ENCODE peak calls at places on chromosomes 2 and 18, in six cellular contexts. F, V, O, E, D and U are unnamed samples.

GRCh38 chr2:238167761-238168160 is 9.0 kb downstream of the ERFE start:
- DNase-seq in E (no peak), V (no peak), O (no peak), D (no peak), F (no peak), U (no peak)

GRCh38 chr2:136874258-136874657 is 108.9 kb downstream of the THSD7B start:
- DNase-seq in V (no peak), O (no peak), E (no peak), F (no peak), D (no peak), U (no peak)

GRCh38 chr18:23936371-23936958 is 78.1 kb upstream of the TTC39C start:
- DNase-seq in F (no peak), V (no peak), O (no peak), D (no peak), E (no peak), U (no peak)

GRCh38 chr2:153057743-153058142 is 339.3 kb downstream of the ARL6IP6 start:
- DNase-seq in V (no peak), O (no peak), D (no peak), E (no peak), F (no peak), U (no peak)

GRCh38 chr18:40235881-40236280 is 1719.2 kb upstream of the PIK3C3 start:
- DNase-seq in O (no peak), F (no peak), D (no peak), E (no peak), V (no peak), U (no peak)

GRCh38 chr2:142874293-142874814 is 3.1 kb upstream of the KYNU start:
- DNase-seq in D (peak), F (peak), E (peak), O (peak), V (peak), U (peak)

GRCh38 chr2:215664847-215665525 is 229.1 kb upstream of the FN1 start:
- DNase-seq in O (no peak), V (no peak), F (no peak), E (peak), D (no peak), U (peak)

GRCh38 chr18:3062798-3063563 is 50.0 kb upstream of the LPIN2 start:
- DNase-seq in F (peak), V (peak), D (no peak), O (peak), E (peak), U (peak)

GRCh38 chr2:239222346-239223028 is 178.3 kb downstream of the HDAC4 start:
- DNase-seq in D (no peak), F (no peak), O (no peak), E (no peak), V (no peak), U (peak)

GRCh38 chr18:44896817-44897216 is 216.1 kb downstream of the SETBP1 start:
- DNase-seq in E (no peak), O (no peak), V (no peak), D (no peak), F (no peak), U (no peak)

GRCh38 chr18:67519582-67519981 is 3.1 kb upstream of the DSEL start:
- DNase-seq in V (no peak), E (no peak), D (no peak), F (no peak), O (no peak), U (peak)

GRCh38 chr2:19839438-19839837 is 62.3 kb downstream of the TTC32 start:
- DNase-seq in V (no peak), D (no peak), E (no peak), O (no peak), F (no peak), U (no peak)

GRCh38 chr2:236103981-236104380 is 64.2 kb downstream of the GBX2 start:
- DNase-seq in V (no peak), O (no peak), D (no peak), F (no peak), E (no peak), U (no peak)

GRCh38 chr18:56443508-56443907 is 194.9 kb downstream of the TXNL1 start:
- DNase-seq in O (no peak), D (no peak), F (no peak), V (no peak), E (no peak), U (no peak)

DNA sequence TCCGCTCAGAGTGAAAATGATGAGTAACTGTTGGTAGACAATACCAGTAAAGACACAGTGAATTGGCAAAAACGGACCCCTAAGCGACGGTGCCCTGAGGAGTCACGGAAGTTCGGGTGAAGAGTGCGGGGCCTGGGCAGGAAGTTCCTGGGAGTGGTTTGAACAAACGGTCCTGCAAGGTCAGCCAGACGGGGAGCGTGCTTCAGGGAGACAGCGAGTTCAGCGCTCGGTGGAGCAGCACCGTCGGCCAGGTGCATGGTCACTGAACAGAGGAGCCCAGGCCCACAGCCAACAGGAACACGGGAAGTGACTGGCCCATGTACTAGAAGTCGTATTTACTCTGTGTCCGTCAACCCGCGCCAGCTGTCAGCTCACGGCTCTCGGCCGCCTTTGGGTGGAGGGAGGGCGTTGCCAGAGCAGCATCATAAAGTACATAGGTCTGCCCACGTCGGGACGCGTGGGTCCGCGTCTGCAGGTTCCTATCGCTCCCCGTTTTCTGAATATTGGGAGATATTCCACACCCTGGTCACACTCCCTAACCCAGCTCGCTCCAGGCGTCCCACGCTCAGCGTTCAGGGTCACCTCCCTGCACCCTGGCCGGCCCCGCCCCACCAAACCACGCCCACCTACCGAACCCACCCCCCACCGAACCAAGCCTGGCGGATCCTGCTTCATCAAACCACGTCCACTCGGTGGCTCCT is 75.6 kb upstream of the UXS1 start:
- DNase-seq in V (peak), D (peak), F (peak), O (peak), E (no peak), U (peak)
- H3K4me3 ChIP-seq in V (peak), D (peak), F (peak), O (peak), E (no peak), U (peak)

DNA sequence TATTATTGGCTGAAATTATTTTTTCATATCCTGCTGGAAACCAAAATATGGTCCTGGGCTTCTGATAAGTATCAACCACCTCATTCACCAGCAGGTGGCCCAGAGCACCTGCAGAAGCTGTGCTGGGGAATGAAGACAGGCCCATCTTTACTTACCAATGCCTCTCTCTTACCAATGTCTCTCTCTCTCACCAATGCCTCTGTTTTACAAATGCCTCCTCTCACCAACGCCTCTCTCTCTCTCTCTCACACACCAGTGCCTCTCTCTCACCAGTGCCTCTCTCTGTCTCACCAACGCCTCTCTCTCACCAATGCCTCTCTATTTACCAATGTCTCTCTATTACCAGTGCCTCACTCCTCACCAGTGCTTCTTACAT is 2.3 kb upstream of the MAL start:
- DNase-seq in D (no peak), V (no peak), O (no peak), F (no peak), E (no peak), U (no peak)
- H3K4me3 ChIP-seq in D (no peak), V (no peak), O (no peak), F (no peak), E (no peak), U (no peak)

DNA sequence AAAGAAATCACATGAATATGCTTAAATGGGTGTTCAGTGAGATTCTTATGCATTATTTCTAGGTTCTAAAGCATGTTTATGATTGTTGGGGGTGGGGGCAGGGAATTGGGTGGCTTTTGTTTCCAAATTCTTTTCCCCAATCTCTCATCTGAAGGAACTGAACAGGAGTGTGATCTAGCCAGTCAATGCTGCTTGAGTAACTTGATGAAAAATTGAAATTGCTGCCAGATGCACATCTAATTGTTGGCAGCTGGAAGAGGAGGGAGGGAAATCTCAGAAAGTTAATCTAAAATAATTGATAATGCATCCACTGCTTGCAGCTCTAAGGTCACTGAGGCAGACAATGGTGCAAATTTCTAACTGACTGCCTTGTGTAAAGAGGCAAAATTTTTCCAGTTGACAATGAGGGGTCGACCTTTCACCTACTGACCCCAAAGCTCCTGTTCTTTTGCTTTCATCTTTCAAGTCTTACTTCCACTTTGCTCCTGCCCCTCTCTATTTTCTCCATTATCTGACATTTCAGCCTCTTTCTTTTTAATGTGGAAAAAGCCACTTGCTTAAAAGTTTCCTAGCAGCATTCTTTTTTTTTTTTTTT is 53.3 kb downstream of the IRS1 start:
- DNase-seq in E (no peak), V (no peak), O (no peak), F (no peak), D (no peak), U (no peak)
- H3K4me3 ChIP-seq in E (no peak), V (no peak), O (no peak), F (no peak), D (no peak), U (no peak)

DNA sequence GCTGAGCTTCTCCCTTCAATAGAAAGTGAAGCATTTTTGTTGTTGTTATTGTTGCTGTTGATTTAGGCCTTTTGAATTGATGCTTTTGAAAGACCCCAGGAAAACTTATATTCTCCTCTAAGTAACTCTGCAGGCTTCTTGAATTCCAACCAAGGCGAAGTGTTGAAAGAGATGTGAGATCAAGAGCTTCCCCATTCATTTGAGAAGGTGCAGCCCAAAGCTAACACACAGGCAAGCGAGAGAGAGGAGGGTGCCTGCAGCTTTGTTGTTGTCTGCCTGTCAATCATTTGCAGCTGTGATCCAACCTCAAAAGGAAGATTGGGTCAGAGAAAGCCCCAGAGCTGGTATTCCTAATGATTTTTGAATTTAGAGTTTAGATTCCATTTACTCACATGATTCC is 963.6 kb upstream of the CNTNAP5 start:
- DNase-seq in F (no peak), E (no peak), O (no peak), D (no peak), V (no peak), U (peak)
- H3K4me3 ChIP-seq in F (no peak), E (no peak), O (no peak), D (no peak), V (no peak), U (no peak)

GRCh38 chr18:12699747-12700146 is 2.8 kb downstream of the CEP76 start:
- DNase-seq in O (no peak), D (no peak), E (no peak), F (no peak), V (no peak), U (peak)

GRCh38 chr18:12703096-12703567 is 290 bp downstream of the PSMG2 start:
- DNase-seq in F (no peak), E (no peak), O (no peak), D (no peak), V (no peak), U (peak)

GRCh38 chr18:12703714-12704113 is 872 bp downstream of the PSMG2 start:
- DNase-seq in E (no peak), O (no peak), F (no peak), D (no peak), V (no peak), U (no peak)

GRCh38 chr18:12702221-12703095 is at the start of the genes CEP76 and PSMG2:
- DNase-seq in E (peak), O (peak), D (peak), V (peak), F (peak), U (peak)

GRCh38 chr18:12701161-12701560 is 1.4 kb downstream of the CEP76 start:
- DNase-seq in V (no peak), D (no peak), E (no peak), F (no peak), O (no peak), U (no peak)
- H3K4me3 ChIP-seq in V (peak), D (peak), E (peak), F (peak), O (no peak), U (no peak)

DNA sequence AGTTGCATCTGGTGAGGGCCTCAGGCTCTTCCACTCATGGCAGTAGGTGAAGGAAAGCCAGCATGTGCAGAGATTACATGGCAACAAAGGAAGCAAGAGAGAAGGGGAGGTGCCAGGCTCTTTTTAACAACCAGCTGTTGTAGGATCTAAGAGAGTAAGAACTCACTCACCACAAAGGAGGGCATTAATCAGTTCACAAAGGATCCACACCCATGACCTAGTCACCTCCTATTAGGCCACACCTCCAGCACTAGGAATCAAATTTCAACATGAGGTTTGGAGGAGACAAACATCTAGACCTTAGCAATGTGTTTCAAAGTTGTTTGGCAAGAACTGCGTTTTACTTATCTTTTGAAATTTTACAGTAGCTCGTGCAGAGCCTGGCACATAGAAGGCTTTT is 20.5 kb upstream of the REG3A start:
- DNase-seq in E (no peak), D (no peak), F (no peak), V (no peak), O (no peak), U (peak)
- H3K4me3 ChIP-seq in E (no peak), D (no peak), F (no peak), V (no peak), O (no peak), U (no peak)

GRCh38 chr2:102250278-102250821 is 61.0 kb upstream of the IL1RL1 start:
- DNase-seq in O (no peak), D (no peak), E (no peak), F (no peak), V (no peak), U (no peak)
- H3K4me3 ChIP-seq in O (no peak), D (no peak), E (no peak), F (no peak), V (no peak), U (no peak)

GRCh38 chr2:200964498-200964897 is 1.0 kb upstream of the ORC2 start:
- DNase-seq in E (no peak), D (no peak), V (no peak), O (no peak), F (no peak), U (no peak)
- H3K4me3 ChIP-seq in E (peak), D (peak), V (peak), O (peak), F (peak), U (peak)

GRCh38 chr2:5913729-5914390 is 221.7 kb downstream of the SOX11 start:
- DNase-seq in E (no peak), F (no peak), D (no peak), O (no peak), V (no peak), U (no peak)

GRCh38 chr2:5915926-5916325 is 223.7 kb downstream of the SOX11 start:
- DNase-seq in O (no peak), E (no peak), F (no peak), D (no peak), V (no peak), U (no peak)

GRCh38 chr2:5908030-5908429 is 215.8 kb downstream of the SOX11 start:
- DNase-seq in E (no peak), O (no peak), D (no peak), F (no peak), V (no peak), U (no peak)

GRCh38 chr2:5914831-5915611 is 222.8 kb downstream of the SOX11 start:
- DNase-seq in F (no peak), D (no peak), E (no peak), O (no peak), V (no peak), U (no peak)

DNA sequence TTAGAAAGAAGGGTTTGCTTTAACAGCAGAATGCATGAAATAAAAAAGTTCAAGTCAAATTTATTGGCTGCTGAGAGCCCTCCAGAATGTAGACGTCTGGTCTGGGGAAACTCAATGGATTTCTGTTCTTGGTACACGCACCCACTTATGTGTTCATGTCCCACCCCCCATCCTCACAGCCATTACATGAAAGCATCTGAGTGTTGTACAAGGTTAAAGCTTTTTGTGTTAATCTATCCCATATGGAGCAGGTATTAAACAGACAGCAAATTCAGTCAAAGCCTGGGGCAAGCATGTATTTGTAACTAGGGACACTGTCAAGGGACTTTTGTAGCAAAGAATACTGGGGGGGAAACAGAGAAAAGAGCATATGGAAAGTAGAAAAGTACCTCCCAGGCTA is 219.6 kb downstream of the SOX11 start:
- DNase-seq in O (no peak), E (no peak), D (no peak), F (no peak), V (no peak), U (no peak)
- H3K4me3 ChIP-seq in O (no peak), E (no peak), D (no peak), F (no peak), V (no peak), U (no peak)